ENCODE peak calls at places on chromosomes 7 and 10, in nine cellular contexts. P is A172; T is head of caudate nucleus; H is GF-D8; Y is AG08396; J is gastrocnemius medialis; D is activated CD4-positive, alpha-beta T cell treated with anti-CD3 and anti-CD28 coated beads, Interleukin-2, amount 50 U/mL, for 24 hours; G is cardiac fibroblast; C is T-helper 1 cell. S is an unnamed sample.

GRCh38 chr7:66664590-66665293 is 36.1 kb downstream of the KCTD7 start:
- DNase-seq in T (no peak), D (no peak), Y (no peak), C (no peak), P (no peak), H (no peak), G (no peak), J (no peak), S (no peak)

GRCh38 chr7:124462249-124462648 is 303.3 kb downstream of the GPR37 start:
- DNase-seq in J (no peak), Y (peak; percentile 29), T (no peak), H (no peak), P (peak; percentile 75), G (peak; percentile 29), D (no peak), C (no peak), S (no peak)

GRCh38 chr7:949021-949934 is 5.2 kb downstream of the ADAP1 start:
- DNase-seq in Y (no peak), H (peak; percentile 5), T (no peak), J (no peak), C (no peak), P (no peak), D (no peak), G (no peak), S (no peak)

GRCh38 chr7:130699686-130700085 is 13.3 kb upstream of the TSGA13 start:
- DNase-seq in Y (no peak), T (no peak), P (no peak), C (no peak), J (no peak), D (no peak), G (peak; percentile 4), H (no peak), S (no peak)

GRCh38 chr7:134619627-134620331 is 26.9 kb upstream of the BPGM start:
- DNase-seq in T (no peak), C (no peak), Y (peak; percentile 32), P (peak; percentile 47), J (no peak), H (no peak), D (no peak), G (peak; percentile 99), S (no peak)

GRCh38 chr7:158001621-158002320 is 585.9 kb downstream of the PTPRN2 start:
- DNase-seq in C (no peak), D (no peak), H (no peak), G (no peak), J (no peak), P (no peak), Y (no peak), T (no peak), S (no peak)

GRCh38 chr7:1295776-1296726 is 63.4 kb downstream of the UNCX start:
- DNase-seq in T (no peak), Y (no peak), P (no peak), H (no peak), C (no peak), J (no peak), D (no peak), G (no peak), S (no peak)

GRCh38 chr7:142833174-142834027 is 21.5 kb upstream of the EPHB6 start:
- DNase-seq in G (peak; percentile 35), D (no peak), P (peak; percentile 70), T (no peak), C (no peak), J (no peak), Y (no peak), H (no peak), S (no peak)

GRCh38 chr7:138738114-138738513 is 37.0 kb upstream of the SVOPL start:
- DNase-seq in Y (no peak), H (no peak), J (no peak), C (no peak), T (no peak), G (no peak), P (no peak), D (no peak), S (no peak)

GRCh38 chr10:28822719-28823464 is 145.6 kb downstream of the BAMBI start:
- DNase-seq in C (no peak), J (no peak), D (no peak), H (no peak), Y (no peak), G (no peak), T (no peak), P (no peak), S (no peak)

GRCh38 chr7:42104694-42105093 is 132.3 kb downstream of the GLI3 start:
- DNase-seq in Y (no peak), P (no peak), C (no peak), D (no peak), H (no peak), T (no peak), G (no peak), J (no peak), S (no peak)

GRCh38 chr10:62671104-62671503 is 133.4 kb upstream of the ADO start:
- DNase-seq in T (no peak), J (no peak), D (no peak), C (no peak), Y (no peak), P (no peak), H (no peak), G (no peak), S (no peak)

GRCh38 chr10:110513949-110514348 is 16.2 kb downstream of the DUSP5 start:
- DNase-seq in Y (no peak), H (no peak), D (no peak), G (no peak), J (no peak), C (no peak), T (no peak), P (no peak), S (no peak)